ENCODE peak calls at places on chromosomes 4 and X, in nine cellular contexts. P, W, S, A, K, O, J, Y and L are unnamed samples.
A peak's percentile ranks its signal among the peaks of the same experiment; 100 is the strongest.

GRCh38 chr4:24837296-24837695 is 41.9 kb downstream of the SOD3 start:
- DNase-seq in P (no peak), W (no peak), S (no peak), A (no peak), K (no peak), O (no peak), J (no peak), Y (no peak), L (no peak)

GRCh38 chr4:90992213-90992612 is 865.0 kb downstream of the CCSER1 start:
- DNase-seq in P (no peak), W (no peak), S (no peak), A (no peak), K (no peak), O (no peak), J (no peak), Y (no peak), L (no peak)

GRCh38 chrX:69095260-69095659 is 70.0 kb downstream of the PJA1 start:
- DNase-seq in P (peak; percentile 44), W (no peak), S (no peak), A (no peak), K (no peak), O (no peak), J (no peak), Y (no peak), L (no peak)

GRCh38 chr4:577499-578450 is 1.7 kb upstream of the TMEM271 start:
- DNase-seq in P (peak; percentile 64), W (no peak), S (no peak), A (peak; percentile 88), K (no peak), O (no peak), J (peak; percentile 55), Y (no peak), L (no peak)

GRCh38 chrX:51215266-51215665 is 117.4 kb upstream of the NUDT10 start:
- DNase-seq in P (no peak), W (no peak), S (no peak), A (peak; percentile 45), K (no peak), O (no peak), J (no peak), Y (no peak), L (no peak)

GRCh38 chr4:15294202-15294601 is 133.6 kb upstream of the C1QTNF7 start:
- DNase-seq in P (no peak), W (no peak), S (no peak), A (no peak), K (no peak), O (no peak), J (no peak), Y (no peak), L (no peak)

GRCh38 chr4:6909113-6909969 is at the start of gene TBC1D14:
- DNase-seq in P (peak; percentile 98), W (peak; percentile 90), S (peak; percentile 93), A (peak; percentile 94), K (peak; percentile 85), O (peak; percentile 86), J (peak; percentile 96), Y (peak; percentile 84), L (peak; percentile 88)

GRCh38 chrX:107470971-107471370 is 21.5 kb downstream of the FRMPD3 start:
- DNase-seq in P (no peak), W (no peak), S (no peak), A (peak; percentile 76), K (no peak), O (no peak), J (no peak), Y (no peak), L (no peak)

GRCh38 chr4:101355767-101356702 is 8.7 kb upstream of the PPP3CA start:
- DNase-seq in P (no peak), W (no peak), S (no peak), A (no peak), K (no peak), O (no peak), J (peak; percentile 80), Y (no peak), L (no peak)

GRCh38 chr4:6718932-6719610 is 3.1 kb downstream of the BLOC1S4 start:
- DNase-seq in P (no peak), W (no peak), S (no peak), A (no peak), K (no peak), O (no peak), J (no peak), Y (no peak), L (no peak)

GRCh38 chrX:39705299-39705698 is 392.5 kb downstream of the BCOR start:
- DNase-seq in P (no peak), W (peak; percentile 69), S (peak; percentile 81), A (peak; percentile 69), K (peak; percentile 78), O (peak; percentile 66), J (peak; percentile 77), Y (no peak), L (peak; percentile 88)

GRCh38 chrX:49247916-49248811 is 12.9 kb downstream of the CCDC22 start:
- DNase-seq in P (no peak), W (no peak), S (no peak), A (no peak), K (no peak), O (no peak), J (no peak), Y (no peak), L (no peak)

GRCh38 chrX:134431894-134432293 is 28.1 kb upstream of the HPRT1 start:
- DNase-seq in P (no peak), W (no peak), S (no peak), A (no peak), K (no peak), O (no peak), J (peak; percentile 26), Y (no peak), L (no peak)

GRCh38 chrX:40391662-40392061 is 189.1 kb upstream of the ATP6AP2 start:
- DNase-seq in P (no peak), W (no peak), S (no peak), A (no peak), K (no peak), O (no peak), J (no peak), Y (no peak), L (no peak)

GRCh38 chr4:169070895-169071218 is 60.8 kb upstream of the CBR4 start:
- DNase-seq in P (no peak), W (peak; percentile 48), S (no peak), A (no peak), K (no peak), O (no peak), J (peak; percentile 60), Y (no peak), L (no peak)

GRCh38 chr4:184457530-184458249 is 16.7 kb downstream of the IRF2 start:
- DNase-seq in P (no peak), W (no peak), S (no peak), A (peak; percentile 38), K (no peak), O (no peak), J (no peak), Y (no peak), L (no peak)

GRCh38 chr4:182886768-182887167 is 30.4 kb downstream of the DCTD start:
- DNase-seq in P (peak; percentile 54), W (no peak), S (no peak), A (no peak), K (no peak), O (no peak), J (no peak), Y (no peak), L (no peak)

GRCh38 chr4:20276848-20277247 is 25.1 kb downstream of the SLIT2 start:
- DNase-seq in P (no peak), W (no peak), S (no peak), A (no peak), K (no peak), O (no peak), J (no peak), Y (no peak), L (no peak)

GRCh38 chr4:89288430-89288829 is 19.2 kb downstream of the GPRIN3 start:
- DNase-seq in P (no peak), W (no peak), S (no peak), A (no peak), K (no peak), O (no peak), J (no peak), Y (no peak), L (no peak)

GRCh38 chr4:89285735-89286134 is 21.9 kb downstream of the GPRIN3 start:
- DNase-seq in P (no peak), W (no peak), S (no peak), A (no peak), K (no peak), O (no peak), J (no peak), Y (no peak), L (no peak)

GRCh38 chr4:89287945-89288344 is 19.7 kb downstream of the GPRIN3 start:
- DNase-seq in P (no peak), W (no peak), S (no peak), A (no peak), K (no peak), O (no peak), J (no peak), Y (no peak), L (no peak)

GRCh38 chr4:89290727-89291126 is 16.9 kb downstream of the GPRIN3 start:
- DNase-seq in P (no peak), W (no peak), S (no peak), A (no peak), K (no peak), O (no peak), J (no peak), Y (no peak), L (no peak)

DNA sequence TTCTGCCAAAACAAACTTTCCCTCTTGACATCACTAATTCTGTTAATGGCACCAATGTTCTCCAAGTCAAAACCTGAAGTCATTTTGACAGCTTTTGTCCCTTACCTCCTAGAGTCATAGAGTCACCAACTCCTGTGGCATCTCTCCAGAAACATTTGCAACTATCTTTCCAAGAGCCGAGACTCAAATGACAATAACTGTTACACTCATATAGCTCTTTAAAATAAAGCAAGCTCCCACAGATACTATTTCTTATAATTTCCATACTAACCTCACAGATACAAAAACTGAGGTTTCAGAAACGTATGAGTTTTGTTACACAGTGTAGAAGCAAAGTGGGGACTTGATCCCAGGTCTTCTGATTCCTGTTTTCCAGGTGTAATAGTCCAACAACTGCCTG is 18.3 kb downstream of the GPRIN3 start:
- DNase-seq in P (no peak), W (no peak), S (no peak), A (no peak), K (no peak), O (no peak), J (no peak), Y (no peak), L (no peak)
- H3K4me1 ChIP-seq in P (peaks cover 100% of the 10 kb centered on the region), W (peaks cover 2% of the 10 kb centered on the region), S (no peaks in the 10 kb centered on the region), A (no peaks in the 10 kb centered on the region), K (peaks cover 37% of the 10 kb centered on the region), O (no peaks in the 10 kb centered on the region), J (no peaks in the 10 kb centered on the region), Y (peaks cover 51% of the 10 kb centered on the region), L (no peaks in the 10 kb centered on the region)

GRCh38 chr4:65670331-65671031 is at the start of gene EPHA5:
- DNase-seq in P (peak; percentile 72), W (peak; percentile 46), S (peak; percentile 55), A (peak; percentile 94), K (peak; percentile 69), O (peak; percentile 33), J (peak; percentile 92), Y (no peak), L (peak; percentile 79)
- H3K4me3 ChIP-seq in P (peak within 1 kb of the TSS; percentile 4), W (peak within 1 kb of the TSS; percentile 13), S (no peak within 1 kb of the TSS), A (peak within 1 kb of the TSS; percentile 79), K (peak within 1 kb of the TSS; percentile 59), O (peak within 1 kb of the TSS; percentile 45), J (peak within 1 kb of the TSS; percentile 77), Y (no peak within 1 kb of the TSS), L (peak within 1 kb of the TSS; percentile 37)

GRCh38 chr4:138978028-138978585 is 37.5 kb upstream of the NOCT start:
- DNase-seq in P (no peak), W (no peak), S (no peak), A (peak; percentile 79), K (peak; percentile 16), O (no peak), J (no peak), Y (no peak), L (no peak)
- H3K4me1 ChIP-seq in P (peaks cover 47% of the 10 kb centered on the region), W (no peaks in the 10 kb centered on the region), S (no peaks in the 10 kb centered on the region), A (peaks cover 5% of the 10 kb centered on the region), K (peaks cover 17% of the 10 kb centered on the region), O (no peaks in the 10 kb centered on the region), J (peaks cover 35% of the 10 kb centered on the region), Y (no peaks in the 10 kb centered on the region), L (no peaks in the 10 kb centered on the region)

GRCh38 chrX:482702-483203 is 96.0 kb upstream of the PPP2R3B start:
- DNase-seq in P (peak; percentile 34), W (no peak), S (no peak), A (no peak), K (no peak), O (no peak), J (no peak), Y (no peak), L (no peak)
- H3K4me3 ChIP-seq in P (no peak overlapping the region), W (no peak overlapping the region), S (no peak overlapping the region), A (no peak overlapping the region), K (no peak overlapping the region), O (no peak overlapping the region), J (no peak overlapping the region), Y (no peak overlapping the region), L (no peak overlapping the region)